ENCODE peak calls at places on chromosomes 16 and 17, in seven cellular contexts. One of them, this sample, is unnamed.

GRCh38 chr16:81026429-81026828 is 9.2 kb upstream of the ATMIN start:
- DNase-seq in breast epithelium: no peak
- DNase-seq in testis: no peak
- DNase-seq in ovary: no peak
- DNase-seq in lower leg skin: no peak
- DNase-seq in IMR-90: no peak
- DNase-seq in tibial nerve: no peak
- DNase-seq in this sample: no peak

GRCh38 chr16:67897231-67897630 is 4.2 kb downstream of the PSKH1 start:
- DNase-seq in IMR-90: peak; percentile 47
- DNase-seq in ovary: no peak
- DNase-seq in lower leg skin: no peak
- DNase-seq in tibial nerve: no peak
- DNase-seq in breast epithelium: peak; percentile 33
- DNase-seq in testis: peak; percentile 33
- DNase-seq in this sample: no peak

GRCh38 chr17:43021739-43022512 is at the start of gene VAT1:
- DNase-seq in ovary: peak; percentile 87
- DNase-seq in tibial nerve: peak; percentile 66
- DNase-seq in testis: peak; percentile 89
- DNase-seq in breast epithelium: peak; percentile 66
- DNase-seq in IMR-90: peak; percentile 63
- DNase-seq in lower leg skin: peak; percentile 77
- DNase-seq in this sample: peak; percentile 85

GRCh38 chr16:17302620-17303019 is 168.1 kb downstream of the XYLT1 start:
- DNase-seq in testis: no peak
- DNase-seq in lower leg skin: no peak
- DNase-seq in IMR-90: no peak
- DNase-seq in tibial nerve: no peak
- DNase-seq in breast epithelium: no peak
- DNase-seq in ovary: no peak
- DNase-seq in this sample: no peak

GRCh38 chr16:49855280-49855821 is 561 bp downstream of the ZNF423 start:
- DNase-seq in IMR-90: peak; percentile 31
- DNase-seq in ovary: peak; percentile 89
- DNase-seq in testis: peak; percentile 85
- DNase-seq in lower leg skin: peak; percentile 78
- DNase-seq in breast epithelium: peak; percentile 49
- DNase-seq in tibial nerve: peak; percentile 70
- DNase-seq in this sample: peak; percentile 91

GRCh38 chr16:70250748-70251650 is 741 bp downstream of the EXOSC6 start:
- DNase-seq in ovary: peak; percentile 47
- DNase-seq in lower leg skin: no peak
- DNase-seq in tibial nerve: no peak
- DNase-seq in testis: peak; percentile 63
- DNase-seq in breast epithelium: no peak
- DNase-seq in IMR-90: peak; percentile 35
- DNase-seq in this sample: peak; percentile 70

GRCh38 chr17:225551-225950 is 44.1 kb upstream of the DOC2B start:
- DNase-seq in lower leg skin: no peak
- DNase-seq in IMR-90: no peak
- DNase-seq in testis: no peak
- DNase-seq in ovary: no peak
- DNase-seq in breast epithelium: no peak
- DNase-seq in tibial nerve: no peak
- DNase-seq in this sample: peak; percentile 41

GRCh38 chr17:67700037-67700436 is 17.7 kb upstream of the NOL11 start:
- DNase-seq in IMR-90: no peak
- DNase-seq in testis: no peak
- DNase-seq in tibial nerve: no peak
- DNase-seq in breast epithelium: no peak
- DNase-seq in lower leg skin: no peak
- DNase-seq in ovary: no peak
- DNase-seq in this sample: no peak

GRCh38 chr16:21626659-21627277 is 25.6 kb downstream of the IGSF6 start:
- DNase-seq in tibial nerve: no peak
- DNase-seq in testis: no peak
- DNase-seq in breast epithelium: no peak
- DNase-seq in ovary: no peak
- DNase-seq in IMR-90: peak; percentile 88
- DNase-seq in lower leg skin: peak; percentile 71
- DNase-seq in this sample: no peak

GRCh38 chr17:77738666-77739531 is 219.6 kb upstream of the TNRC6C start:
- DNase-seq in lower leg skin: no peak
- DNase-seq in tibial nerve: peak; percentile 52
- DNase-seq in ovary: no peak
- DNase-seq in testis: peak; percentile 26
- DNase-seq in breast epithelium: peak; percentile 78
- DNase-seq in IMR-90: no peak
- DNase-seq in this sample: no peak

GRCh38 chr16:3762080-3762750 is 44.9 kb upstream of the TRAP1 start:
- DNase-seq in tibial nerve: no peak
- DNase-seq in ovary: no peak
- DNase-seq in testis: peak; percentile 9
- DNase-seq in IMR-90: no peak
- DNase-seq in breast epithelium: no peak
- DNase-seq in lower leg skin: no peak
- DNase-seq in this sample: no peak

GRCh38 chr17:45908935-45909334 is 14.6 kb downstream of the MAPT start:
- DNase-seq in testis: no peak
- DNase-seq in lower leg skin: no peak
- DNase-seq in ovary: no peak
- DNase-seq in IMR-90: no peak
- DNase-seq in breast epithelium: no peak
- DNase-seq in tibial nerve: no peak
- DNase-seq in this sample: no peak

GRCh38 chr17:49729074-49729473 is 21.3 kb upstream of the SLC35B1 start:
- DNase-seq in lower leg skin: no peak
- DNase-seq in ovary: no peak
- DNase-seq in breast epithelium: no peak
- DNase-seq in testis: no peak
- DNase-seq in IMR-90: no peak
- DNase-seq in tibial nerve: no peak
- DNase-seq in this sample: no peak

GRCh38 chr17:50348522-50349240 is 2.8 kb downstream of the XYLT2 start:
- DNase-seq in IMR-90: peak; percentile 53
- DNase-seq in ovary: peak; percentile 28
- DNase-seq in breast epithelium: no peak
- DNase-seq in testis: no peak
- DNase-seq in tibial nerve: no peak
- DNase-seq in lower leg skin: no peak
- DNase-seq in this sample: no peak

GRCh38 chr16:30096105-30096861 is at the start of gene YPEL3:
- DNase-seq in lower leg skin: peak; percentile 89
- DNase-seq in ovary: peak; percentile 94
- DNase-seq in testis: peak; percentile 95
- DNase-seq in tibial nerve: peak; percentile 89
- DNase-seq in IMR-90: peak; percentile 86
- DNase-seq in breast epithelium: peak; percentile 95
- DNase-seq in this sample: peak; percentile 97

GRCh38 chr16:85615014-85615851 is 2.1 kb downstream of the GSE1 start:
- DNase-seq in breast epithelium: peak; percentile 85
- DNase-seq in IMR-90: no peak
- DNase-seq in ovary: no peak
- DNase-seq in testis: peak; percentile 36
- DNase-seq in lower leg skin: peak; percentile 75
- DNase-seq in tibial nerve: no peak
- DNase-seq in this sample: peak; percentile 83

GRCh38 chr17:50763716-50764450 is 3.4 kb downstream of the ANKRD40CL start:
- DNase-seq in IMR-90: no peak
- DNase-seq in lower leg skin: no peak
- DNase-seq in tibial nerve: no peak
- DNase-seq in testis: no peak
- DNase-seq in breast epithelium: no peak
- DNase-seq in ovary: no peak
- DNase-seq in this sample: no peak

GRCh38 chr17:38703742-38704644 is 1.1 kb upstream of the MLLT6 start:
- DNase-seq in testis: peak; percentile 89
- DNase-seq in tibial nerve: peak; percentile 57
- DNase-seq in IMR-90: no peak
- DNase-seq in ovary: peak; percentile 94
- DNase-seq in breast epithelium: peak; percentile 90
- DNase-seq in lower leg skin: peak; percentile 71
- DNase-seq in this sample: peak; percentile 92

GRCh38 chr16:68040506-68041288 is 17.6 kb downstream of the DUS2 start:
- DNase-seq in breast epithelium: peak; percentile 70
- DNase-seq in IMR-90: peak; percentile 51
- DNase-seq in lower leg skin: peak; percentile 78
- DNase-seq in tibial nerve: peak; percentile 78
- DNase-seq in testis: peak; percentile 92
- DNase-seq in ovary: peak; percentile 78
- DNase-seq in this sample: peak; percentile 90

GRCh38 chr16:81005644-81006471 is 827 bp downstream of the CMC2 start:
- DNase-seq in breast epithelium: peak; percentile 61
- DNase-seq in testis: peak; percentile 75
- DNase-seq in lower leg skin: peak; percentile 61
- DNase-seq in ovary: peak; percentile 40
- DNase-seq in IMR-90: peak; percentile 23
- DNase-seq in tibial nerve: no peak
- DNase-seq in this sample: no peak

GRCh38 chr17:69480197-69480596 is 65.7 kb downstream of the MAP2K6 start:
- DNase-seq in ovary: no peak
- DNase-seq in testis: peak; percentile 54
- DNase-seq in IMR-90: no peak
- DNase-seq in lower leg skin: peak; percentile 38
- DNase-seq in breast epithelium: peak; percentile 93
- DNase-seq in tibial nerve: peak; percentile 61
- DNase-seq in this sample: no peak
- TF ChIP-seq POLR2A in ovary: no peak
- TF ChIP-seq POLR2A in testis: no peak
- TF ChIP-seq POLR2A in IMR-90: no peak
- TF ChIP-seq POLR2A in lower leg skin: no peak
- TF ChIP-seq POLR2A in breast epithelium: no peak
- TF ChIP-seq POLR2A in tibial nerve: no peak
- TF ChIP-seq POLR2A in this sample: no peak

GRCh38 chr17:16442594-16443389 is 27.4 kb downstream of the TRPV2 start:
- DNase-seq in ovary: no peak
- DNase-seq in tibial nerve: no peak
- DNase-seq in breast epithelium: no peak
- DNase-seq in IMR-90: no peak
- DNase-seq in lower leg skin: no peak
- DNase-seq in testis: no peak
- DNase-seq in this sample: no peak
- TF ChIP-seq POLR2A in ovary: no peak
- TF ChIP-seq POLR2A in tibial nerve: no peak
- TF ChIP-seq POLR2A in breast epithelium: no peak
- TF ChIP-seq POLR2A in IMR-90: no peak
- TF ChIP-seq POLR2A in lower leg skin: no peak
- TF ChIP-seq POLR2A in testis: no peak
- TF ChIP-seq POLR2A in this sample: no peak

DNA sequence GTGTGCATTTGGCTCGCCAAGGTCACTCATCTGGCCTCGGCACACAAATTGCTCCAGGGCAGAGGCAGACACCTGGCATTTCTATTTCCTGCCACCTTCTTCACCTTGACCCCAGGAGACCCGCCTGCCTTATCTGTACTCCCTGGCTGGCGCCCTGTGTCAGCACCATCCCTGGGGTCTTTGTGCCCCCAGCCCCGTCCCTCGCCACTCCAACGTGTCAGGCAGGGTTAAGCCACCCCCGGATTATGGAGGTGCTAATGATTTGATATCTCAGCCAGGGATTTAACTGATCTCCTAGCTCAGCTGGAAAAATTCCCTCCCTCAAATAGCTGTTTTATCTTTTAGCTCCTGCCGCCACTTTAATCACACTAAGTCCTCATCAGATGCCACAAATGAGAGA is 26.4 kb upstream of the WFDC1 start:
- DNase-seq in tibial nerve: no peak
- DNase-seq in IMR-90: no peak
- DNase-seq in breast epithelium: no peak
- DNase-seq in ovary: no peak
- DNase-seq in lower leg skin: no peak
- DNase-seq in testis: no peak
- DNase-seq in this sample: no peak
- TF ChIP-seq POLR2A in tibial nerve: no peak
- TF ChIP-seq POLR2A in IMR-90: no peak
- TF ChIP-seq POLR2A in breast epithelium: no peak
- TF ChIP-seq POLR2A in ovary: no peak
- TF ChIP-seq POLR2A in lower leg skin: no peak
- TF ChIP-seq POLR2A in testis: no peak
- TF ChIP-seq POLR2A in this sample: no peak

GRCh38 chr16:1308036-1308976 is 1.1 kb upstream of the UBE2I start:
- DNase-seq in tibial nerve: no peak
- DNase-seq in testis: no peak
- DNase-seq in IMR-90: peak; percentile 16
- DNase-seq in lower leg skin: no peak
- DNase-seq in ovary: no peak
- DNase-seq in breast epithelium: no peak
- DNase-seq in this sample: no peak

GRCh38 chr16:1309888-1310831 is 724 bp downstream of the UBE2I start:
- DNase-seq in breast epithelium: peak; percentile 44
- DNase-seq in testis: peak; percentile 66
- DNase-seq in ovary: peak; percentile 83
- DNase-seq in tibial nerve: peak; percentile 46
- DNase-seq in lower leg skin: no peak
- DNase-seq in IMR-90: peak; percentile 45
- DNase-seq in this sample: peak; percentile 70

GRCh38 chr16:1311212-1311737 is 1.8 kb downstream of the UBE2I start:
- DNase-seq in ovary: no peak
- DNase-seq in IMR-90: no peak
- DNase-seq in breast epithelium: no peak
- DNase-seq in testis: no peak
- DNase-seq in tibial nerve: no peak
- DNase-seq in lower leg skin: no peak
- DNase-seq in this sample: no peak

GRCh38 chr16:1310832-1311200 is 1.4 kb downstream of the UBE2I start:
- DNase-seq in testis: no peak
- DNase-seq in lower leg skin: no peak
- DNase-seq in IMR-90: no peak
- DNase-seq in ovary: no peak
- DNase-seq in breast epithelium: no peak
- DNase-seq in tibial nerve: no peak
- DNase-seq in this sample: no peak

DNA sequence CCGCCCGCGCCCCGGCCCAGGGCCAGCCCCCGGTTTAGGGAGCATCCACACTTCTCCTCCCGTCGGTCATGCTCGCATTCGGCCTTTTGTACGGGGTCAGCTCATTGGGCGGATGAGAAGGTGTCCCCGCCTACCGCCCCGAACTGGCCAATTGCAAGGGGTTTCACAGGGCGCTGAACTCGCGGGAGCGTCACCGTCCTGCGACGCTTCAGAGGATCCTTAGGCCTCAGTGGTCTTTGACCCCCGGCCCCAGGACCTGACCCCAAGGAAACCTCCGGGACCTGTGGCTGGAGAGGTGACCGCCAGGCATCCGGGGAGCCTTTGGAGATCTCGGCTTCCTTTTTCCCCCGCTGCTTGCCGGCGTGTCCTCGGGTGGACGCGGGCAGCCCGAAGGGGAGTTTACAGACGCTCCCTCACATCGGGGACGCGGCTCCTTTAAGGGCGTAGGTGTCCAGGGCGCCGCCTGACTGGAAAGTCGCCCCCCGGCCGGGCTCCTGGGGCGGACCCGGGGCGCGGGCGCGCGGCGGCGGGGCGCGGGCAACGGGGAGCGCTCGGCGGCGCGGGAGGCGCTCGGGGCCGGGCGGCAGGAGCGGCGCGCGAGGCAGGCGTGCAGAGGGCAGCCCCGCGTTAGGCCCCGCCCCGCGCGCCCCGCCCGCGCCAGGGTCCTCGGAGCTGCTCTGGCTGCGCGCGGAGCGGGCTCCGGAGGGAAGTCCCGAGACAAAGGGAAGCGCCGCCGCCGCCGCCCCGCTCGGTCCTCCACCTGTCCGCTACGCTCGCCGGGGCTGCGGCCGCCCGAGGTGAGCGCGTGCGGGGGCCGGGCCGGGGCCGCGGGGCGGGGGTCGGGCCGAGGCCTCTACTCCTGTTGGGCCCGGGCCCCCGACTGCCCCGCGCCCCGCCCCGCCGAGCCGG is at the start of gene UBE2I:
- DNase-seq in IMR-90: peak; percentile 97
- DNase-seq in ovary: peak; percentile 99
- DNase-seq in lower leg skin: peak; percentile 96
- DNase-seq in breast epithelium: peak; percentile 96
- DNase-seq in testis: peak; percentile 98
- DNase-seq in tibial nerve: peak; percentile 94
- DNase-seq in this sample: peak; percentile 98
- TF ChIP-seq POLR2A in IMR-90: peak; percentile 81
- TF ChIP-seq POLR2A in ovary: peak; percentile 59
- TF ChIP-seq POLR2A in lower leg skin: peak; percentile 22
- TF ChIP-seq POLR2A in breast epithelium: no peak
- TF ChIP-seq POLR2A in testis: no peak
- TF ChIP-seq POLR2A in tibial nerve: peak; percentile 34
- TF ChIP-seq POLR2A in this sample: peak; percentile 61